ENCODE peak calls at places on chromosomes 7 and 10, in seven cellular contexts. G is ovary, D is kidney, R is glutamatergic neuron, J is AG08396, S is NCI-H1092, I is hepatocyte. E is an unnamed sample.

GRCh38 chr10:13503745-13504463 is 24.9 kb downstream of the BEND7 start:
- DNase-seq in G (no peak), D (no peak), R (no peak), J (peak), S (no peak), I (peak), E (no peak)

GRCh38 chr10:124379609-124380193 is 39.0 kb downstream of the OAT start:
- DNase-seq in G (no peak), D (no peak), R (no peak), J (no peak), S (no peak), I (no peak), E (no peak)

GRCh38 chr10:369441-370221 is 234.4 kb downstream of the ZMYND11 start:
- DNase-seq in G (no peak), D (no peak), R (no peak), J (peak), S (no peak), I (peak), E (no peak)

GRCh38 chr7:81256991-81257390 is 338.1 kb upstream of the SEMA3C start:
- DNase-seq in G (no peak), D (no peak), R (peak), J (peak), S (no peak), I (no peak), E (no peak)

GRCh38 chr10:129404091-129404490 is 63.0 kb upstream of the MGMT start:
- DNase-seq in G (no peak), D (no peak), R (no peak), J (no peak), S (no peak), I (no peak), E (no peak)

GRCh38 chr10:68139451-68140272 is 30.4 kb downstream of the MYPN start:
- DNase-seq in G (no peak), D (no peak), R (no peak), J (no peak), S (no peak), I (no peak), E (no peak)

GRCh38 chr7:115300228-115300870 is 378.5 kb downstream of the MDFIC start:
- DNase-seq in G (no peak), D (no peak), R (no peak), J (peak), S (no peak), I (no peak), E (no peak)

GRCh38 chr10:89043052-89043451 is 52.5 kb downstream of the FAS start:
- DNase-seq in G (no peak), D (no peak), R (no peak), J (no peak), S (no peak), I (no peak), E (no peak)

GRCh38 chr7:76357379-76358052 is 1.3 kb downstream of the YWHAG start:
- DNase-seq in G (no peak), D (no peak), R (no peak), J (no peak), S (peak), I (no peak), E (no peak)

GRCh38 chr7:157003445-157004049 is 6.9 kb downstream of the MNX1 start:
- DNase-seq in G (no peak), D (no peak), R (no peak), J (no peak), S (no peak), I (no peak), E (no peak)

GRCh38 chr7:76244781-76245391 is 43.2 kb downstream of the SRRM3 start:
- DNase-seq in G (no peak), D (no peak), R (no peak), J (no peak), S (peak), I (no peak), E (no peak)

GRCh38 chr10:60286436-60287023 is 103.1 kb downstream of the ANK3 start:
- DNase-seq in G (no peak), D (no peak), R (no peak), J (no peak), S (no peak), I (no peak), E (no peak)

GRCh38 chr10:68329506-68329861 is 2.4 kb upstream of the HNRNPH3 start:
- DNase-seq in G (no peak), D (no peak), R (no peak), J (no peak), S (no peak), I (no peak), E (no peak)

GRCh38 chr10:28508304-28508925 is 24.5 kb upstream of the WAC start:
- DNase-seq in G (no peak), D (no peak), R (no peak), J (no peak), S (no peak), I (no peak), E (no peak)

GRCh38 chr7:150368884-150369739 is 490 bp downstream of the REPIN1 start:
- DNase-seq in G (peak), D (peak), R (peak), J (peak), S (peak), I (peak), E (no peak)

GRCh38 chr7:121069346-121070100 is 81.0 kb downstream of the CPED1 start:
- DNase-seq in G (no peak), D (no peak), R (no peak), J (no peak), S (no peak), I (no peak), E (no peak)

E was measured in SIG-M5.